ENCODE peak calls at places on chromosome 11, in ten cellular contexts. D, W, K, V, A, S, Q, H, J and E are unnamed samples.

GRCh38 chr11:1619449-1619848 is 2.5 kb downstream of the KRTAP5-4 start:
- DNase-seq in D (no peak), W (no peak), K (no peak), V (peak), A (no peak), S (no peak), Q (no peak), H (no peak), J (no peak), E (no peak)

GRCh38 chr11:109306322-109306721 is 115.7 kb upstream of the C11orf87 start:
- DNase-seq in D (no peak), W (no peak), K (no peak), V (peak), A (no peak), S (peak), Q (no peak), H (no peak), J (no peak), E (no peak)

GRCh38 chr11:44110231-44110679 is 14.8 kb downstream of the EXT2 start:
- DNase-seq in D (peak), W (no peak), K (peak), V (peak), A (peak), S (peak), Q (peak), H (peak), J (no peak), E (no peak)

GRCh38 chr11:72684236-72684912 is 10.2 kb upstream of the PDE2A start:
- DNase-seq in D (peak), W (no peak), K (peak), V (peak), A (peak), S (peak), Q (peak), H (peak), J (no peak), E (peak)

GRCh38 chr11:112241486-112241885 is 15.3 kb downstream of the PTS start:
- DNase-seq in D (no peak), W (no peak), K (no peak), V (peak), A (no peak), S (peak), Q (no peak), H (no peak), J (no peak), E (no peak)

GRCh38 chr11:100785148-100785983 is 98.3 kb downstream of the ARHGAP42 start:
- DNase-seq in D (no peak), W (no peak), K (peak), V (no peak), A (no peak), S (no peak), Q (no peak), H (no peak), J (no peak), E (no peak)

GRCh38 chr11:46388619-46389449 is 2.7 kb downstream of the CHRM4 start:
- DNase-seq in D (no peak), W (no peak), K (no peak), V (no peak), A (no peak), S (no peak), Q (no peak), H (no peak), J (no peak), E (no peak)

GRCh38 chr11:2586793-2587131 is 113.0 kb downstream of the KCNQ1OT1 start:
- DNase-seq in D (no peak), W (no peak), K (no peak), V (no peak), A (no peak), S (no peak), Q (no peak), H (no peak), J (no peak), E (no peak)

GRCh38 chr11:110759972-110760381 is 47.7 kb upstream of the ARHGAP20 start:
- DNase-seq in D (no peak), W (no peak), K (no peak), V (peak), A (no peak), S (peak), Q (no peak), H (no peak), J (no peak), E (no peak)

GRCh38 chr11:76667856-76668255 is 2.7 kb downstream of the LRRC32 start:
- DNase-seq in D (no peak), W (no peak), K (peak), V (no peak), A (no peak), S (no peak), Q (no peak), H (no peak), J (no peak), E (no peak)

GRCh38 chr11:12087075-12087775 is 23.2 kb upstream of the MICAL2 start:
- DNase-seq in D (no peak), W (no peak), K (no peak), V (peak), A (peak), S (peak), Q (peak), H (peak), J (no peak), E (peak)

GRCh38 chr11:32939046-32939445 is 46.4 kb downstream of the QSER1 start:
- DNase-seq in D (no peak), W (no peak), K (no peak), V (no peak), A (no peak), S (no peak), Q (no peak), H (no peak), J (no peak), E (no peak)

GRCh38 chr11:124891390-124891861 is 6.2 kb downstream of the ROBO4 start:
- DNase-seq in D (no peak), W (no peak), K (peak), V (no peak), A (peak), S (no peak), Q (no peak), H (no peak), J (no peak), E (no peak)

GRCh38 chr11:6362185-6362867 is 27.9 kb upstream of the SMPD1 start:
- DNase-seq in D (no peak), W (no peak), K (peak), V (no peak), A (no peak), S (no peak), Q (no peak), H (no peak), J (no peak), E (no peak)

GRCh38 chr11:63489879-63490278 is 1.1 kb downstream of the PLAAT5 start:
- DNase-seq in D (no peak), W (no peak), K (no peak), V (peak), A (no peak), S (peak), Q (peak), H (no peak), J (no peak), E (no peak)

GRCh38 chr11:32891657-32892354 is 805 bp upstream of the QSER1 start:
- DNase-seq in D (peak), W (no peak), K (no peak), V (peak), A (peak), S (peak), Q (peak), H (no peak), J (no peak), E (peak)

GRCh38 chr11:122850076-122850631 is 11.9 kb downstream of the CRTAM start:
- DNase-seq in D (no peak), W (no peak), K (no peak), V (peak), A (peak), S (peak), Q (no peak), H (no peak), J (no peak), E (no peak)

GRCh38 chr11:12259956-12260355 is 117.4 kb upstream of the PARVA start:
- DNase-seq in D (no peak), W (no peak), K (no peak), V (no peak), A (no peak), S (no peak), Q (no peak), H (no peak), J (no peak), E (no peak)

GRCh38 chr11:65426839-65427690 is 4.5 kb downstream of the NEAT1 start:
- DNase-seq in D (no peak), W (no peak), K (no peak), V (peak), A (no peak), S (peak), Q (peak), H (peak), J (no peak), E (peak)

GRCh38 chr11:19838994-19839768 is 126.5 kb downstream of the NAV2 start:
- DNase-seq in D (no peak), W (no peak), K (no peak), V (no peak), A (no peak), S (peak), Q (no peak), H (peak), J (no peak), E (no peak)

GRCh38 chr11:26947379-26947844 is 46.5 kb upstream of the FIBIN start:
- DNase-seq in D (no peak), W (peak), K (peak), V (peak), A (no peak), S (peak), Q (no peak), H (no peak), J (no peak), E (no peak)

GRCh38 chr11:5922749-5923426 is 19.2 kb upstream of the OR56A3 start:
- DNase-seq in D (no peak), W (no peak), K (no peak), V (peak), A (peak), S (peak), Q (no peak), H (peak), J (no peak), E (no peak)

GRCh38 chr11:86101493-86101892 is 32.6 kb upstream of the PICALM start:
- DNase-seq in D (peak), W (no peak), K (no peak), V (peak), A (no peak), S (peak), Q (no peak), H (no peak), J (no peak), E (no peak)

GRCh38 chr11:71340076-71340606 is 87.8 kb upstream of the SHANK2 start:
- DNase-seq in D (no peak), W (no peak), K (no peak), V (no peak), A (no peak), S (no peak), Q (no peak), H (no peak), J (no peak), E (no peak)

GRCh38 chr11:74280494-74280893 is 30.9 kb downstream of the P4HA3 start:
- DNase-seq in D (no peak), W (no peak), K (no peak), V (no peak), A (no peak), S (no peak), Q (no peak), H (no peak), J (no peak), E (no peak)

GRCh38 chr11:106656646-106657045 is 361.6 kb downstream of the GUCY1A2 start:
- DNase-seq in D (no peak), W (peak), K (no peak), V (peak), A (no peak), S (peak), Q (no peak), H (no peak), J (no peak), E (no peak)

GRCh38 chr11:124865902-124866851 is 945 bp downstream of the ROBO3 start:
- DNase-seq in D (peak), W (no peak), K (no peak), V (peak), A (no peak), S (no peak), Q (peak), H (peak), J (no peak), E (no peak)

GRCh38 chr11:78377625-78378418 is 39.8 kb downstream of the GAB2 start:
- DNase-seq in D (no peak), W (no peak), K (no peak), V (no peak), A (no peak), S (no peak), Q (no peak), H (no peak), J (no peak), E (no peak)

GRCh38 chr11:120221115-120221752 is 10.4 kb downstream of the OAF start:
- DNase-seq in D (no peak), W (no peak), K (no peak), V (no peak), A (no peak), S (no peak), Q (peak), H (no peak), J (no peak), E (no peak)

GRCh38 chr11:108501396-108501795 is 3.2 kb upstream of the POGLUT3 start:
- DNase-seq in D (no peak), W (no peak), K (no peak), V (no peak), A (no peak), S (peak), Q (no peak), H (no peak), J (no peak), E (no peak)

GRCh38 chr11:64163951-64164350 is 2.0 kb downstream of the MACROD1 start:
- DNase-seq in D (no peak), W (no peak), K (no peak), V (no peak), A (no peak), S (no peak), Q (no peak), H (no peak), J (no peak), E (no peak)

GRCh38 chr11:29333993-29334780 is 682.6 kb downstream of the KCNA4 start:
- DNase-seq in D (peak), W (peak), K (no peak), V (peak), A (peak), S (peak), Q (peak), H (peak), J (no peak), E (peak)

GRCh38 chr11:83574516-83574915 is 288.3 kb upstream of the CCDC90B start:
- DNase-seq in D (no peak), W (no peak), K (no peak), V (peak), A (no peak), S (peak), Q (no peak), H (no peak), J (no peak), E (no peak)

GRCh38 chr11:73324665-73325035 is 16.6 kb downstream of the ARHGEF17 start:
- DNase-seq in D (no peak), W (no peak), K (no peak), V (no peak), A (no peak), S (no peak), Q (no peak), H (no peak), J (no peak), E (no peak)

GRCh38 chr11:29025001-29025400 is 916.8 kb downstream of the METTL15 start:
- DNase-seq in D (no peak), W (no peak), K (no peak), V (peak), A (no peak), S (no peak), Q (no peak), H (no peak), J (no peak), E (no peak)

GRCh38 chr11:30522825-30523224 is 63.3 kb downstream of the MPPED2 start:
- DNase-seq in D (no peak), W (no peak), K (no peak), V (no peak), A (no peak), S (no peak), Q (no peak), H (no peak), J (no peak), E (no peak)